ENCODE peak calls at places on chromosomes 16 and 17, in eight cellular contexts. K is naive B cell; P is RCC 7860; T is SJCRH30; D is small intestine; F is Caki2; Q is fibroblast of the aortic adventitia; U is stimulated activated CD4-positive, alpha-beta T cell treated with anti-CD3 and anti-CD28 coated beads, Interleukin-2, amount 100 ng/mL, for 4 hours. V is an unnamed sample.

GRCh38 chr17:16516594-16517018 is 24.6 kb upstream of the LRRC75A start:
- DNase-seq in K (no peak), P (peak; percentile 10), T (peak; percentile 85), D (no peak), F (no peak), Q (peak; percentile 64), U (no peak), V (peak; percentile 46)

GRCh38 chr17:37824534-37825485 is 80.0 kb upstream of the HNF1B start:
- DNase-seq in K (no peak), P (peak; percentile 95), T (peak; percentile 40), D (no peak), F (peak; percentile 98), Q (peak; percentile 71), U (no peak), V (no peak)

GRCh38 chr16:720990-721764 is at the start of gene ANTKMT:
- DNase-seq in K (peak; percentile 84), P (peak; percentile 57), T (peak; percentile 74), D (peak; percentile 91), F (peak; percentile 95), Q (peak; percentile 65), U (peak; percentile 54), V (peak; percentile 86)

GRCh38 chr16:3123986-3124886 is 10.6 kb upstream of the ZNF213 start:
- DNase-seq in K (peak; percentile 94), P (peak; percentile 85), T (peak; percentile 96), D (peak; percentile 97), F (peak; percentile 99), Q (peak; percentile 91), U (peak; percentile 93), V (peak; percentile 97)

GRCh38 chr17:18966831-18967624 is 15.1 kb downstream of the SLC5A10 start:
- DNase-seq in K (no peak), P (no peak), T (peak; percentile 67), D (no peak), F (no peak), Q (no peak), U (no peak), V (no peak)

GRCh38 chr16:29825145-29826044 is 5.1 kb downstream of the MVP start:
- DNase-seq in K (no peak), P (peak; percentile 79), T (peak; percentile 51), D (peak; percentile 82), F (peak; percentile 70), Q (peak; percentile 93), U (no peak), V (peak; percentile 67)

GRCh38 chr16:86772671-86773338 is 194.5 kb downstream of the FOXL1 start:
- DNase-seq in K (no peak), P (peak; percentile 97), T (peak; percentile 89), D (no peak), F (peak; percentile 98), Q (peak; percentile 68), U (no peak), V (no peak)

GRCh38 chr17:20267459-20267842 is 199.9 kb downstream of the LGALS9B start:
- DNase-seq in K (no peak), P (no peak), T (peak; percentile 51), D (no peak), F (no peak), Q (no peak), U (peak; percentile 26), V (no peak)

GRCh38 chr16:20937736-20938135 is 37.2 kb downstream of the LYRM1 start:
- DNase-seq in K (no peak), P (no peak), T (no peak), D (peak; percentile 77), F (no peak), Q (no peak), U (no peak), V (no peak)

GRCh38 chr16:85898521-85899442 is at the start of gene IRF8:
- DNase-seq in K (peak; percentile 89), P (no peak), T (no peak), D (peak; percentile 85), F (peak; percentile 23), Q (no peak), U (peak; percentile 85), V (peak; percentile 72)